ENCODE peak calls at places on chromosomes 12 and 14, in ten cellular contexts. A is lower leg skin; G is EL; M is DND-41; C is GM20000; I is CD4-positive, alpha-beta T cell; Y is IMR-90; S is NCI-H748 treated with DMSO at 0.1 percent for 48 hours; J is stimulated activated naive B cell treated with anti-CD40 and anti-IgM and Interleukin-4, amounts not matched to agents 10 μg/mL and 1 μg/mL and 100 μg/mL, for 72 hours; N is upper lobe of right lung. K is an unnamed sample.

GRCh38 chr12:27382126-27382795 is 49.6 kb downstream of the BMAL2 start:
- DNase-seq in M (no peak), G (peak), J (no peak), C (no peak), A (no peak), N (no peak), I (no peak), Y (no peak), S (no peak), K (no peak)

GRCh38 chr12:119122047-119122446 is 56.7 kb upstream of the HSPB8 start:
- DNase-seq in I (no peak), J (no peak), M (no peak), S (no peak), Y (no peak), C (no peak), N (no peak), G (no peak), A (no peak), K (no peak)

GRCh38 chr14:92484132-92484823 is 29.3 kb upstream of the RIN3 start:
- DNase-seq in M (no peak), Y (no peak), G (no peak), S (no peak), J (no peak), I (no peak), A (no peak), C (no peak), N (no peak), K (no peak)

GRCh38 chr14:63203015-63203414 is 1.2 kb upstream of the RHOJ start:
- DNase-seq in A (no peak), G (no peak), S (no peak), C (no peak), M (no peak), Y (no peak), N (no peak), J (no peak), I (no peak), K (no peak)

GRCh38 chr14:100221419-100222218 is 17.3 kb upstream of the YY1 start:
- DNase-seq in S (peak), Y (peak), A (peak), M (peak), C (peak), J (peak), N (peak), G (peak), I (peak), K (no peak)

GRCh38 chr12:106445981-106446380 is 88.4 kb downstream of the POLR3B start:
- DNase-seq in I (no peak), N (no peak), J (no peak), M (no peak), A (no peak), G (no peak), Y (no peak), S (peak), C (no peak), K (no peak)

GRCh38 chr14:81464253-81465001 is 64.3 kb upstream of the STON2 start:
- DNase-seq in J (peak), M (peak), A (peak), I (peak), N (no peak), C (peak), Y (peak), G (peak), S (peak), K (peak)

GRCh38 chr14:36521598-36522345 is 1.7 kb upstream of the NKX2-1 start:
- DNase-seq in Y (no peak), I (no peak), C (no peak), J (no peak), A (no peak), N (peak), G (no peak), M (no peak), S (no peak), K (peak)

GRCh38 chr12:31362759-31363415 is 36.9 kb upstream of the SINHCAF start:
- DNase-seq in G (no peak), N (no peak), S (no peak), Y (no peak), I (no peak), M (peak), A (no peak), C (peak), J (peak), K (peak)

GRCh38 chr12:24895612-24896011 is 53.3 kb downstream of the BCAT1 start:
- DNase-seq in Y (peak), N (no peak), I (no peak), G (peak), C (no peak), A (no peak), M (no peak), J (no peak), S (no peak), K (no peak)

GRCh38 chr12:14275886-14276285 is 89.6 kb upstream of the ATF7IP start:
- DNase-seq in A (no peak), J (no peak), I (no peak), C (no peak), M (peak), S (no peak), G (no peak), N (no peak), Y (no peak), K (no peak)

GRCh38 chr14:86782092-86782580 is 1210.8 kb downstream of the GALC start:
- DNase-seq in G (no peak), M (no peak), Y (no peak), N (no peak), S (no peak), I (no peak), A (no peak), C (no peak), J (no peak), K (no peak)

GRCh38 chr12:12007713-12008231 is 63.0 kb upstream of the BCL2L14 start:
- DNase-seq in Y (no peak), J (no peak), S (no peak), G (no peak), A (no peak), M (no peak), I (no peak), N (no peak), C (no peak), K (no peak)

GRCh38 chr12:45483571-45483970 is 245.9 kb upstream of the ARID2 start:
- DNase-seq in C (no peak), G (no peak), M (no peak), A (peak), J (no peak), I (no peak), S (no peak), Y (peak), N (no peak), K (no peak)

GRCh38 chr14:76701981-76702380 is 59.3 kb upstream of the VASH1 start:
- DNase-seq in S (no peak), G (no peak), J (no peak), I (no peak), C (no peak), N (no peak), M (no peak), A (peak), Y (no peak), K (no peak)

GRCh38 chr12:71045781-71046180 is 112.0 kb downstream of the TSPAN8 start:
- DNase-seq in S (no peak), M (no peak), N (no peak), G (peak), A (no peak), J (no peak), I (no peak), Y (no peak), C (no peak), K (no peak)

GRCh38 chr14:61593330-61593729 is 102.0 kb upstream of the HIF1A start:
- DNase-seq in N (no peak), C (no peak), M (no peak), Y (no peak), I (no peak), J (no peak), A (no peak), G (no peak), S (no peak), K (no peak)

K was measured in GM19239.